ENCODE peak calls at places on chromosomes 3 and 15, in four cellular contexts. One of them, this sample, is unnamed.

GRCh38 chr3:170692720-170693119 is 106.8 kb upstream of the SLC7A14 start:
- DNase-seq in posterior cingulate gyrus: no peak
- DNase-seq in effector memory CD8-positive, alpha-beta T cell: no peak
- DNase-seq in NCI-H524: no peak
- DNase-seq in this sample: no peak

GRCh38 chr15:74793135-74794028 is 11.5 kb downstream of the CSK start:
- DNase-seq in posterior cingulate gyrus: no peak
- DNase-seq in effector memory CD8-positive, alpha-beta T cell: peak; percentile 76
- DNase-seq in NCI-H524: no peak
- DNase-seq in this sample: peak; percentile 60

GRCh38 chr15:32867313-32867626 is 149.5 kb downstream of the GREM1 start:
- DNase-seq in posterior cingulate gyrus: no peak
- DNase-seq in effector memory CD8-positive, alpha-beta T cell: no peak
- DNase-seq in NCI-H524: no peak
- DNase-seq in this sample: no peak

GRCh38 chr3:87771338-87772059 is 287.3 kb downstream of the CGGBP1 start:
- DNase-seq in posterior cingulate gyrus: no peak
- DNase-seq in effector memory CD8-positive, alpha-beta T cell: peak; percentile 8
- DNase-seq in NCI-H524: peak; percentile 21
- DNase-seq in this sample: peak; percentile 36

GRCh38 chr3:120090422-120090821 is 3.8 kb downstream of the GSK3B start:
- DNase-seq in posterior cingulate gyrus: no peak
- DNase-seq in effector memory CD8-positive, alpha-beta T cell: no peak
- DNase-seq in NCI-H524: no peak
- DNase-seq in this sample: no peak

GRCh38 chr15:80068578-80068977 is 9.1 kb downstream of the ZFAND6 start:
- DNase-seq in posterior cingulate gyrus: no peak
- DNase-seq in effector memory CD8-positive, alpha-beta T cell: no peak
- DNase-seq in NCI-H524: no peak
- DNase-seq in this sample: no peak

GRCh38 chr3:132735589-132735988 is 13.4 kb upstream of the NPHP3 start:
- DNase-seq in posterior cingulate gyrus: no peak
- DNase-seq in effector memory CD8-positive, alpha-beta T cell: no peak
- DNase-seq in NCI-H524: no peak
- DNase-seq in this sample: no peak

GRCh38 chr15:62770752-62771151 is 271.8 kb upstream of the TPM1 start:
- DNase-seq in posterior cingulate gyrus: no peak
- DNase-seq in effector memory CD8-positive, alpha-beta T cell: no peak
- DNase-seq in NCI-H524: no peak
- DNase-seq in this sample: no peak

GRCh38 chr15:36465304-36465703 is 114.1 kb upstream of the CDIN1 start:
- DNase-seq in posterior cingulate gyrus: no peak
- DNase-seq in effector memory CD8-positive, alpha-beta T cell: no peak
- DNase-seq in NCI-H524: no peak
- DNase-seq in this sample: no peak

GRCh38 chr3:12221663-12222062 is 63.0 kb upstream of the TIMP4 start:
- DNase-seq in posterior cingulate gyrus: no peak
- DNase-seq in effector memory CD8-positive, alpha-beta T cell: no peak
- DNase-seq in NCI-H524: no peak
- DNase-seq in this sample: no peak

GRCh38 chr3:121995190-121996137 is 26.6 kb downstream of the ILDR1 start:
- DNase-seq in posterior cingulate gyrus: no peak
- DNase-seq in effector memory CD8-positive, alpha-beta T cell: no peak
- DNase-seq in NCI-H524: peak; percentile 58
- DNase-seq in this sample: peak; percentile 75

GRCh38 chr3:79028916-79029315 is 738.9 kb downstream of the ROBO1 start:
- DNase-seq in posterior cingulate gyrus: no peak
- DNase-seq in effector memory CD8-positive, alpha-beta T cell: no peak
- DNase-seq in NCI-H524: no peak
- DNase-seq in this sample: no peak

GRCh38 chr15:98914626-98915025 is 93.0 kb downstream of the PGPEP1L start:
- DNase-seq in posterior cingulate gyrus: no peak
- DNase-seq in effector memory CD8-positive, alpha-beta T cell: no peak
- DNase-seq in NCI-H524: no peak
- DNase-seq in this sample: no peak

GRCh38 chr3:16864610-16865313 is 20.0 kb upstream of the PLCL2 start:
- DNase-seq in posterior cingulate gyrus: no peak
- DNase-seq in effector memory CD8-positive, alpha-beta T cell: no peak
- DNase-seq in NCI-H524: no peak
- DNase-seq in this sample: no peak

GRCh38 chr15:49155834-49156627 is 632 bp upstream of the COPS2 start:
- DNase-seq in posterior cingulate gyrus: no peak
- DNase-seq in effector memory CD8-positive, alpha-beta T cell: no peak
- DNase-seq in NCI-H524: peak; percentile 29
- DNase-seq in this sample: peak; percentile 1

GRCh38 chr3:172447611-172448579 is at the start of gene GHSR:
- DNase-seq in posterior cingulate gyrus: no peak
- DNase-seq in effector memory CD8-positive, alpha-beta T cell: no peak
- DNase-seq in NCI-H524: peak; percentile 25
- DNase-seq in this sample: no peak

GRCh38 chr15:61831505-61831921 is 228.7 kb downstream of the VPS13C start:
- DNase-seq in posterior cingulate gyrus: no peak
- DNase-seq in effector memory CD8-positive, alpha-beta T cell: no peak
- DNase-seq in NCI-H524: no peak
- DNase-seq in this sample: no peak

GRCh38 chr3:30688776-30689175 is 82.4 kb downstream of the TGFBR2 start:
- DNase-seq in posterior cingulate gyrus: no peak
- DNase-seq in effector memory CD8-positive, alpha-beta T cell: no peak
- DNase-seq in NCI-H524: no peak
- DNase-seq in this sample: no peak

GRCh38 chr15:92915766-92916435 is 15.8 kb downstream of the CHD2 start:
- DNase-seq in posterior cingulate gyrus: no peak
- DNase-seq in effector memory CD8-positive, alpha-beta T cell: no peak
- DNase-seq in NCI-H524: no peak
- DNase-seq in this sample: no peak

GRCh38 chr3:146421814-146422748 is 47.3 kb downstream of the PLSCR2 start:
- DNase-seq in posterior cingulate gyrus: no peak
- DNase-seq in effector memory CD8-positive, alpha-beta T cell: no peak
- DNase-seq in NCI-H524: no peak
- DNase-seq in this sample: no peak

GRCh38 chr3:34268032-34268760 is 469.8 kb downstream of the PDCD6IP start:
- DNase-seq in posterior cingulate gyrus: no peak
- DNase-seq in effector memory CD8-positive, alpha-beta T cell: no peak
- DNase-seq in NCI-H524: no peak
- DNase-seq in this sample: no peak

GRCh38 chr3:39558775-39559306 is 91.4 kb downstream of the MOBP start:
- DNase-seq in posterior cingulate gyrus: no peak
- DNase-seq in effector memory CD8-positive, alpha-beta T cell: no peak
- DNase-seq in NCI-H524: no peak
- DNase-seq in this sample: no peak

GRCh38 chr3:189512039-189512438 is 119.2 kb upstream of the TP63 start:
- DNase-seq in posterior cingulate gyrus: no peak
- DNase-seq in effector memory CD8-positive, alpha-beta T cell: no peak
- DNase-seq in NCI-H524: no peak
- DNase-seq in this sample: no peak

GRCh38 chr3:163939926-163940325 is 1138.4 kb downstream of the SI start:
- DNase-seq in posterior cingulate gyrus: no peak
- DNase-seq in effector memory CD8-positive, alpha-beta T cell: no peak
- DNase-seq in NCI-H524: peak; percentile 21
- DNase-seq in this sample: no peak

GRCh38 chr3:196837819-196838420 is 29.8 kb upstream of the SENP5 start:
- DNase-seq in posterior cingulate gyrus: no peak
- DNase-seq in effector memory CD8-positive, alpha-beta T cell: peak; percentile 65
- DNase-seq in NCI-H524: peak; percentile 73
- DNase-seq in this sample: peak; percentile 60

GRCh38 chr3:72338082-72338941 is 509.9 kb downstream of the SHQ1 start:
- DNase-seq in posterior cingulate gyrus: no peak
- DNase-seq in effector memory CD8-positive, alpha-beta T cell: no peak
- DNase-seq in NCI-H524: no peak
- DNase-seq in this sample: no peak

GRCh38 chr15:67578020-67578600 is 35.6 kb downstream of the MAP2K5 start:
- DNase-seq in posterior cingulate gyrus: no peak
- DNase-seq in effector memory CD8-positive, alpha-beta T cell: no peak
- DNase-seq in NCI-H524: no peak
- DNase-seq in this sample: no peak

GRCh38 chr3:127792664-127793292 is 29.5 kb downstream of the MGLL start:
- DNase-seq in posterior cingulate gyrus: no peak
- DNase-seq in effector memory CD8-positive, alpha-beta T cell: no peak
- DNase-seq in NCI-H524: no peak
- DNase-seq in this sample: no peak

GRCh38 chr15:57591237-57591821 is 375 bp upstream of the MYZAP start:
- DNase-seq in posterior cingulate gyrus: no peak
- DNase-seq in effector memory CD8-positive, alpha-beta T cell: no peak
- DNase-seq in NCI-H524: no peak
- DNase-seq in this sample: no peak